ENCODE peak calls at places on chromosomes 16 and 17, in five cellular contexts. K is SK-N-SH, V is A549, D is K562, R is GM12878. Q is an unnamed sample.

GRCh38 chr16:17070882-17071592 is 399.7 kb downstream of the XYLT1 start:
- DNase-seq in K (no peak), V (no peak), D (no peak), R (peak; percentile 98), Q (no peak)

GRCh38 chr16:87723224-87723619 is 42.6 kb downstream of the KLHDC4 start:
- DNase-seq in K (peak; percentile 99), V (no peak), D (peak; percentile 62), R (peak; percentile 58), Q (no peak)

GRCh38 chr17:32813021-32813420 is 63.9 kb downstream of the MYO1D start:
- DNase-seq in K (no peak), V (no peak), D (no peak), R (no peak), Q (no peak)

GRCh38 chr16:74603848-74604247 is 3.1 kb downstream of the GLG1 start:
- DNase-seq in K (no peak), V (no peak), D (no peak), R (no peak), Q (peak; percentile 33)

GRCh38 chr17:50609376-50610074 is 25.2 kb upstream of the ABCC3 start:
- DNase-seq in K (no peak), V (no peak), D (no peak), R (no peak), Q (no peak)

GRCh38 chr17:9150407-9151090 is 129.2 kb downstream of the NTN1 start:
- DNase-seq in K (no peak), V (no peak), D (no peak), R (no peak), Q (no peak)

GRCh38 chr16:87457051-87457611 is 35.7 kb downstream of the ZCCHC14 start:
- DNase-seq in K (peak; percentile 36), V (no peak), D (no peak), R (no peak), Q (no peak)

GRCh38 chr17:57235124-57235523 is 21.2 kb upstream of the MSI2 start:
- DNase-seq in K (no peak), V (no peak), D (no peak), R (no peak), Q (no peak)

GRCh38 chr17:6753006-6753445 is 2.8 kb upstream of the XAF1 start:
- DNase-seq in K (no peak), V (no peak), D (no peak), R (no peak), Q (peak; percentile 11)

GRCh38 chr17:80408872-80409271 is 6.1 kb upstream of the ENDOV start:
- DNase-seq in K (no peak), V (no peak), D (no peak), R (no peak), Q (no peak)

GRCh38 chr16:54651851-54652770 is 278.6 kb upstream of the IRX5 start:
- DNase-seq in K (no peak), V (no peak), D (no peak), R (no peak), Q (no peak)

GRCh38 chr17:29677139-29677834 is 54.6 kb upstream of the CORO6 start:
- DNase-seq in K (no peak), V (no peak), D (no peak), R (no peak), Q (no peak)
- TF ChIP-seq REST in K (no peak), V (no peak), D (no peak), R (no peak), Q (no peak)

DNA sequence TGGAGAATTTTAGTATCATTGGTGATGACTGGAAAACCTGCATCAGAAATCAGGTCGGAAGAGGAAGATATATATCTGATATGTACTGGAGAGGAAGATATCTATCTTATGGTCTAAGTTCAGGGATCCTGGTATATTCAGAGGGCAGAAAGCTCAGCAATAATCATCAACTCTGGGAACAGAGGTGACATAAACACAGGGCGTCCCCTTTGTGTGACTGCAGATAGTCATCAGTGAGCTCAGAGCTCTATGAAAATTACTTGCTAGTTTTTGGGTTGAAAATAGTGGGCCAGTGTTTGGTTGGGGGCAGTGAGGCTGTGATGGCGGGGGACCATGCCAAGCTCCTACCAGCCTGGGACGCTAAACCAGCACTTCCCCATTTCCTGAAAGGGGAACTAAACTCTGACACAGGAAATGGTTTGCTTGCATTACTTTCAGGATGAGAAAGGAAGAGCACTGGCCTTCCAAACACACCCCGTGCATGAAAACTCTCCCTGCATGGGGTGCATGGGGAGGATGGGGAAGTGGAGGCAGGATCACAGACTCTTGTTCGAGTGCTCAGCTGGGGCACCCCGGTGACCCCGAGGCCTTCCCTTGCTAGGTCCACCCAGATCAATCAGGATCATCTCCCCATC is 15.8 kb downstream of the NOD2 start:
- DNase-seq in K (no peak), V (no peak), D (no peak), R (no peak), Q (no peak)
- TF ChIP-seq CHD2 in K (no peak), V (no peak), D (no peak), R (no peak), Q (no peak)

DNA sequence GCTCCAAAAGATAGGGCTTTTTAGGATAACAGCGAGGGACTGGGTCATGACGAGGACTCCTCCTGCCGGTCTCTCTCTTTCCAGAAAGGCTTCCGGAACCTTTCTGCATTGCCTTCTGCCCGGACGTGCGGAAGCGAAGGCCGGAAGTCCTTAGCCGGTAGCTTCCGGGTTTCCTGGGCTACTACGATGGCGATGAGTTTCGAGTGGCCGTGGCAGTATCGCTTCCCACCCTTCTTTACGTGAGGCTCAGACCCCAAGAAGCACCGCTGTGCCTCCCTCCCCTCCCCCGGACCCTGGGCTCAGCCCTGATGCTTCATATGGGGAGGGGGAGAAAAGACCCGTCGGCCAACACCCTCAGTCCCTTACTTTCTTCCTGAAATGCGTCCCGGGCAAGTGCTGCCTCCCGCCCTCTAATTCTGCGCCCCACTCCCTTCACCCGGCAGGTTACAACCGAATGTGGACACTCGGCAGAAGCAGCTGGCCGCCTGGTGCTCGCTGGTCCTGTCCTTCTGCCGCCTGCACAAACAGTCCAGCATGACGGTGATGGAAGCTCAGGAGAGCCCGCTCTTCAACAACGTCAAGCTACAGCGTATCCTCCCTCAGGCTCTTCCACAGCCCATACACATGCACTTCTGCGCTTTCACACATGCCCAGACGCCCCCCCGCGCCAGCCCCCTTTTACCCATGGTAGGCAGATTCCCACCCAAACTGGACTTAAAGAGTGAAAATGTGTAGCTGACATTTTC is at the start of gene VPS25:
- DNase-seq in K (peak; percentile 85), V (peak; percentile 98), D (peak; percentile 83), R (no peak), Q (peak; percentile 84)
- TF ChIP-seq REST in K (peak; percentile 69), V (peak; percentile 26), D (no peak), R (no peak), Q (peak; percentile 79)

GRCh38 chr17:72657467-72658317 is 434.8 kb downstream of the SLC39A11 start:
- DNase-seq in K (no peak), V (peak; percentile 35), D (no peak), R (no peak), Q (peak; percentile 41)
- TF ChIP-seq CHD2 in K (no peak), V (no peak), D (no peak), R (no peak), Q (no peak)

GRCh38 chr16:66592241-66592640 is 12.3 kb upstream of the CMTM3 start:
- DNase-seq in K (no peak), V (no peak), D (no peak), R (no peak), Q (no peak)

GRCh38 chr16:66587881-66588600 is 8.8 kb downstream of the CMTM2 start:
- DNase-seq in K (no peak), V (no peak), D (no peak), R (no peak), Q (no peak)

GRCh38 chr16:66590322-66590721 is 11.1 kb downstream of the CMTM2 start:
- DNase-seq in K (no peak), V (no peak), D (no peak), R (no peak), Q (no peak)

GRCh38 chr16:66591018-66591417 is 11.8 kb downstream of the CMTM2 start:
- DNase-seq in K (no peak), V (no peak), D (no peak), R (no peak), Q (no peak)

DNA sequence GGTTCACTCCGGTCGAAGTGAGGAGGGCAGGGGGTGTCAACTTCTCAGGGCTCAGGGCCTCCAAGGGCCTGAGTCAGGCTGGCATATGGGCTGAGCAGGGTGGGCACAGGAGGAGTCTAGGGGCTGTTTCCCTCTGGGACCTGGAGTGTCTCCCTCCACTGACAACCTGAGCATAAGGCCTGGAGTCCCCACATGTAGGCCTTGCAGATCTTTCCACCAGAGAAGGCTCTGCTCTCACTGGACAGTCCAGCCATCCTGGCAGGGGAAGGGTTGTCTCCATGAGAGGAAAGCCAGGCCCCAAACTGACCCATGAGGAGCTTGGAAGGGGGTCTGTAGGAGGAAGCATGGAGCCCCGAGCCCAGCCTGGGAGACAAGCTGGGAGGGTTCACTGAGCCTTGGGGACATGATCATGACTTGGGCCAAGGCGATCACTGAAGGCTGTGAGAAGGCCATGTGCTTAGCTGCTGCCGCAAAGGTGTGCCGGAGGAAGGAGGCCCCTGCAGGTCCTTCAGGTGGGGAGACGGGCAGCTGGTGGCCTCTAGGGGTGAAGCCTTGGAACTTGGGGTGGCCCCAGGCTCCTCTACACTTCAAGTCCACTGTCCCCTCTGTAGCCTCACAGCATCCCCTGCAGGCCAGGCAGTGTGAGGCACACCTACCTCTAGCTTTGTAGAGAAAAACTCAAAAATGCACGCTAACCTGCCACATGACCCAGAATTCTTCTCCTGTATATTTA is 9.9 kb downstream of the CMTM2 start:
- DNase-seq in K (no peak), V (peak; percentile 42), D (peak; percentile 82), R (no peak), Q (peak; percentile 55)
- TF ChIP-seq REST in K (no peak), V (no peak), D (no peak), R (no peak), Q (no peak)

DNA sequence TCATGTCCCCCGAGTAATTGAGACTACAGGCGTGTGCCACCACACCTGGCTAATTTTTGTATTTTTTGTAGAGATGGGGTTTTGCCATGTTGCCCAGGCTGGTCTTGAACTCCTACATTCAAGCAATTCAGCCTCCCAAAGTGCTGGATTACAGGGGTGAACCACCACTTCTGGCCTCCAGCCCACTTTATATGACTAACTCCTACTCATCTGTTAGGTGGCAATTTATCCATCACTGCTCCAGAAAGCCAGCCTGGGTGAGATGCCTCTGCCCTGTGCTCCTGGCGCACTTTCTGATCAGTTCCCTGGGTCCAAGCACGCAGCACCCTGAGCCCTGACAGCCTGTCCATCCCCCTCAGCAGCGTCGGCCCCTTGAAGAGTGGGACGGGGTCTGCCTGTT is 29.4 kb downstream of the ADAM11 start:
- DNase-seq in K (no peak), V (no peak), D (no peak), R (no peak), Q (no peak)
- TF ChIP-seq CHD2 in K (no peak), V (no peak), D (no peak), R (no peak), Q (no peak)

DNA sequence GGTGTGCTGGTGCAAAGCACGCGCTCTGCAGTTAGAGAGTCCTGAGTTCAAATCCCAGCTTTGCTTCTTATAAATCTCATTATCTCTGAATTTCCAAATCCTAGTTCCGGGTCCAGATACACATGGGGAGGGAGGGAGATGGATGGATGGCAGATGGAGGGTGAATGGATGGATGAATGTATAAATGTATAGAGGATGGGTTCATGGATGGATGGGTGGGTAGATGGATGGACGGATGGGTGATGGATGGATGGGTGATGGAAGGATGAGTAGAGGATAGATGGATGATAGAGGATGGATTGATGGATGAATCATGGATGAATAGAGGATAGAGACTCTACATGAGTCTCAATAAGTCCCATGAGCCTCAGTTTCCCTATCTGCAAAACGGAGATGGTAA is 89.9 kb downstream of the MYH11 start:
- DNase-seq in K (no peak), V (no peak), D (no peak), R (no peak), Q (no peak)
- TF ChIP-seq REST in K (no peak), V (no peak), D (no peak), R (no peak), Q (no peak)